ENCODE peak calls at places on chromosomes 3 and 15, in seven cellular contexts. O is psoas muscle, F is fibroblast of lung, H is NT2/D1, L is skeletal muscle cell, K is H1, S is foreskin fibroblast. P is an unnamed sample.

GRCh38 chr15:67146875-67147381 is 81.5 kb downstream of the SMAD3 start:
- DNase-seq in O (peak; percentile 49), F (peak; percentile 94), H (peak; percentile 42), L (peak; percentile 88), K (no peak), S (peak; percentile 67), P (peak; percentile 66)

GRCh38 chr3:161100994-161101393 is 4.2 kb downstream of the B3GALNT1 start:
- DNase-seq in O (no peak), F (no peak), H (no peak), L (no peak), K (no peak), S (no peak), P (no peak)

GRCh38 chr3:53027254-53027844 is 18.5 kb downstream of the SFMBT1 start:
- DNase-seq in O (no peak), F (no peak), H (no peak), L (no peak), K (no peak), S (no peak), P (no peak)

GRCh38 chr3:62559831-62560445 is 186.6 kb upstream of the FEZF2 start:
- DNase-seq in O (no peak), F (peak; percentile 83), H (no peak), L (peak; percentile 25), K (no peak), S (peak; percentile 53), P (peak; percentile 14)

GRCh38 chr15:39497759-39498565 is 82.9 kb upstream of the THBS1 start:
- DNase-seq in O (no peak), F (no peak), H (no peak), L (no peak), K (no peak), S (peak; percentile 42), P (no peak)

GRCh38 chr15:46061002-46061401 is 426.2 kb downstream of the SQOR start:
- DNase-seq in O (no peak), F (no peak), H (no peak), L (no peak), K (no peak), S (no peak), P (no peak)

GRCh38 chr15:75790631-75791336 is 52.5 kb upstream of the UBE2Q2 start:
- DNase-seq in O (no peak), F (no peak), H (no peak), L (no peak), K (no peak), S (no peak), P (no peak)

GRCh38 chr15:90460142-90460824 is 69.4 kb upstream of the CRTC3 start:
- DNase-seq in O (no peak), F (peak; percentile 14), H (no peak), L (no peak), K (no peak), S (no peak), P (no peak)

DNA sequence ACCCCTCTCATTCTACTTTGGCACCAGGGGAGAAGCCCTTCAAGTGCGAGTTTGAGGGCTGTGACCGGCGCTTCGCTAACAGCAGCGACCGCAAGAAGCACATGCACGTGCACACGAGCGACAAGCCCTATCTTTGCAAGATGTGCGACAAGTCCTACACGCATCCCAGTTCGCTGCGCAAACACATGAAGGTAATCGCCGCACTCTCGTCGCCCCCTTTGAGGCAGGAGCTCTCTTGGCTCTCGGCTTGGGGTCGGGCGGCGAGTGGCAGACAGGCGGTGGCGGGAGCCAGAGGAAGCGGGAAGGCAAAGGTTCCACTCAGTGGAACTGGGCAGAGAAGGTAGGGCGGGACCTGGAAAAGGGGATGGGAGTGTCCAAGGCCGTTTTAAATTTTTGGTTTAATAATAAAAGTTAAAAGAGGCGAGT is 3.3 kb downstream of the ZIC1 start:
- DNase-seq in O (no peak), F (no peak), H (no peak), L (no peak), K (no peak), S (no peak), P (no peak)
- H3K4me3 ChIP-seq in O (peak overlapping the region; percentile 75), F (no peak overlapping the region), H (no peak overlapping the region), L (no peak overlapping the region), K (peak overlapping the region; percentile 0), S (no peak overlapping the region), P (no peak overlapping the region)

DNA sequence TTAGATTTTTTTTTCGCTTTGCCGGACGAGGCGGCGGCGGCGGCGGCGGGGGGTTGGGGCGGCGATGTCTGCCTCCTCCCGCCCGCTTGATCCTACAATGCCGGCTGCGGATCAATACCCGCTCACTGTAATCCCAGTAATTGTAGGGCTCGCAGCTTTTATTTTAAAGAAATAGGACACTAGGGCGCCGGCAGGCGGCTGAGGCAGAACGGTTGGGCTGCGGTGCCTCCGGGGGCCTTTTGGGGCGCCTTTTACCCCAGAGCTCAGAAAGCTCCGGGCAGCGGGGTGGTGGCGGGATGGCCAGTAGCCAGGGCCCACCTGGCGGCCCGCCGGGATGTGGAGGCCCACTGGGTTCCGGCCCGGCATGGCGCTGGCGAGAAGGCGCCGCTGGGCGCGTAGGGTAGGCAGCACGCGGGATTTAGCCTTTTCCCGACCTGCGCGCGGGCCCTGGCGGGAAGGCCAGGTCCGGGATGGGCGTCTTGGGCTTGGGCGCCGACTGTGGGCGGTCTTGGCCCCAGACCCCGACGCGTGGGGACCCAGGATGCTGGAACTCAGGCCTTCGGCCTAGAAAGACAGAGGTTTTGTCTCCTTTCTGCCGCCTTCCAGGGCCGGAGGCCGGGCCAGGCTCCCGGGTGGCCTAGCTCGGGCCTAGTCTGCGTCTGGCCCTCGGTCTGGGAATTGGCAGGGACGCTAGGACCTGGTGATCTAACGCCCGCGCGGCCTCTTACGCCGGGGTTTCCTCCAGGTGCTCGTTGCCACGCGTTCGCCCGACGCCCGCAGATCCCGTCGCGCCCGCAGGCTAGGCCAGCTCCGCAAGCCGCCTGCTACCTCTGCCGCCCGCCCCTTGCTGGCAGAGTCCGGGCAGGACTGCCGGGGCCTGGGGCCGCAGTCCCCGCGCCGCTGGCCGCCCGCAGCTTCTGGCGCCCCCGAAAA is 15.5 kb upstream of the ONECUT1 start:
- DNase-seq in O (no peak), F (no peak), H (no peak), L (no peak), K (peak; percentile 78), S (no peak), P (no peak)
- H3K4me3 ChIP-seq in O (peak overlapping the region; percentile 61), F (no peak overlapping the region), H (peak overlapping the region; percentile 47), L (peak overlapping the region; percentile 25), K (peak overlapping the region; percentile 46), S (no peak overlapping the region), P (no peak overlapping the region)

GRCh38 chr15:31332681-31333071 is 6.0 kb downstream of the KLF13 start:
- DNase-seq in O (no peak), F (no peak), H (no peak), L (no peak), K (no peak), S (no peak), P (no peak)

GRCh38 chr15:31333119-31333518 is 6.5 kb downstream of the KLF13 start:
- DNase-seq in O (no peak), F (no peak), H (no peak), L (no peak), K (no peak), S (no peak), P (no peak)

GRCh38 chr15:31330836-31331235 is 4.2 kb downstream of the KLF13 start:
- DNase-seq in O (no peak), F (no peak), H (no peak), L (no peak), K (no peak), S (no peak), P (no peak)

GRCh38 chr15:31331389-31331788 is 4.8 kb downstream of the KLF13 start:
- DNase-seq in O (no peak), F (no peak), H (no peak), L (no peak), K (no peak), S (no peak), P (no peak)

DNA sequence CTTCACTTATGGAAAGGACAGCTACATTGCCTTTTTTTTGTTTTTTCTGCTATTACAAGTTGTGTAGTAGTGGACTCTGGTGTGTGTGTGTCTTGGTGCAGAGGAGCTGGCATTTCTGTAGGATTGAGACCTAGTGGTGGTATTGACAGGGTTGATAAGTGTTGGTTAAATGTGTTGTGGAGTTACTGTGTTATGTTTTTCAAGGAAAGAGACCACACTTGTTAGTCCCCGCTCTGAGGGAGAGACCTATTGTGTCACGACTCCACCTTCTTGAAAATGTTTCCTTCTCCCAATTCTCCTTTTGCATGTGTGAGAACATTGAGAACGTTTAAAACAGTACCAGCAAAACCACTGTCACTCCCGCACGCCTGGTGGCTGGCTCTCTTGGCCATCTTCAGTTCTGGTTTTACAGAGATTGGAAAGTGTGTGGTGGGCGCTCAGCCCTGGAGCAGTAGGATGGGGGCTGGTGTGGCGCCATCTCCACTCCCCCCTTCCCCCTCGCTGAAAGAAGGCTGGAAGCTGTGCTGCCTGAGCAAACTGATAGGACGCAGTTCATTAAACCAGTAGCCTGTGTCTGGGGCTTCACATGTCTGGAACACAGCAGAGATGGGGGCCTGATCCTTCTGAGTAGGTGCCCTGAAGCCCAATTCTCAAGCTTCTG is 5.5 kb downstream of the KLF13 start:
- DNase-seq in O (no peak), F (no peak), H (no peak), L (no peak), K (no peak), S (no peak), P (no peak)
- H3K4me3 ChIP-seq in O (no peak overlapping the region), F (no peak overlapping the region), H (no peak overlapping the region), L (no peak overlapping the region), K (no peak overlapping the region), S (no peak overlapping the region), P (no peak overlapping the region)

DNA sequence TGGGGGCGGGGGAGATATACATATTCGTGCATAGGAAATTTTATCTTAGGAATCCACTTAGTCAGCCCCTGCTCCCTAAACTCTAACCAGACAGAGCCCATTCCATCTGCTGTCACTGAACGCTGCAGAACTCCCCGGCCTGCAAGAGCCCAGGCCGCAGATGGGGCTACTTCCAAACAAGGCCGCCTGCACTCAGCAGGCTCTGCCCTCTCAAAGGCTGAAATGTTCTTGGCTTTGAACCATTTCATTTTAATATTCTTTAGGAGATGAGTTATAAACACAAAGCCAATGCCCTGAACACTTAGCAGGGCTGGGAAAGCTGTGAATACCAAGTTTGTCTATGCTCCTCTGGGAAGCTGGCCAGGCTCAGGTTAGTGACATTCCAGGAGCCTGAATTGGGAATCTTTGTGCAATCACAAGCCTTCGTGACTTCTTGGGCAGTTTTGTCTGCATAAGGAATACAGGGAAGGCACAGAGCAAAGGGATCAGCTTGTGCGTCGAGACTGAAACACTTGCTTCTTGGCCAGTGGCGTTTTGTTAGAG is 65.0 kb downstream of the SYNM start:
- DNase-seq in O (no peak), F (peak; percentile 85), H (no peak), L (no peak), K (no peak), S (peak; percentile 64), P (no peak)
- H3K4me3 ChIP-seq in O (no peak overlapping the region), F (no peak overlapping the region), H (no peak overlapping the region), L (no peak overlapping the region), K (no peak overlapping the region), S (no peak overlapping the region), P (no peak overlapping the region)

GRCh38 chr15:50531763-50532162 is 14.7 kb downstream of the USP50 start:
- DNase-seq in O (no peak), F (no peak), H (no peak), L (no peak), K (no peak), S (no peak), P (no peak)
- H3K4me3 ChIP-seq in O (no peak overlapping the region), F (no peak overlapping the region), H (no peak overlapping the region), L (no peak overlapping the region), K (no peak overlapping the region), S (no peak overlapping the region), P (no peak overlapping the region)

P was measured in AG09309.